ENCODE peak calls at places on chromosomes 13 and 19, in four cellular contexts. One of them, this sample, is unnamed.
A peak's percentile ranks its signal among the peaks of the same experiment; 100 is the strongest.

GRCh38 chr13:52348983-52349780 is 56.8 kb downstream of the THSD1 start:
- DNase-seq in left lung: no peak
- DNase-seq in HCT116: peak; percentile 73
- DNase-seq in AG09309: peak; percentile 74
- DNase-seq in this sample: no peak

GRCh38 chr13:27965740-27966640 is 3.1 kb downstream of the CDX2 start:
- DNase-seq in left lung: no peak
- DNase-seq in HCT116: no peak
- DNase-seq in AG09309: no peak
- DNase-seq in this sample: no peak

GRCh38 chr19:1361601-1362384 is 21.9 kb upstream of the NDUFS7 start:
- DNase-seq in left lung: no peak
- DNase-seq in HCT116: no peak
- DNase-seq in AG09309: peak; percentile 14
- DNase-seq in this sample: no peak

GRCh38 chr13:84563611-84564010 is 681.3 kb upstream of the SLITRK1 start:
- DNase-seq in AG09309: no peak
- DNase-seq in HCT116: no peak
- DNase-seq in left lung: no peak
- DNase-seq in this sample: no peak

GRCh38 chr19:1278074-1278473 is 2.7 kb downstream of the FAM174C start:
- DNase-seq in left lung: no peak
- DNase-seq in HCT116: no peak
- DNase-seq in AG09309: no peak
- DNase-seq in this sample: no peak

GRCh38 chr13:75368167-75368566 is 113.8 kb downstream of the TBC1D4 start:
- DNase-seq in left lung: no peak
- DNase-seq in HCT116: peak; percentile 38
- DNase-seq in AG09309: peak; percentile 83
- DNase-seq in this sample: no peak

GRCh38 chr13:95099541-95099940 is 201.7 kb downstream of the ABCC4 start:
- DNase-seq in left lung: no peak
- DNase-seq in AG09309: no peak
- DNase-seq in HCT116: no peak
- DNase-seq in this sample: no peak

GRCh38 chr19:46036745-46037126 is 4.1 kb downstream of the IGFL4 start:
- DNase-seq in AG09309: no peak
- DNase-seq in HCT116: no peak
- DNase-seq in left lung: no peak
- DNase-seq in this sample: no peak

GRCh38 chr19:5016781-5017180 is 47.9 kb downstream of the KDM4B start:
- DNase-seq in AG09309: no peak
- DNase-seq in HCT116: no peak
- DNase-seq in left lung: no peak
- DNase-seq in this sample: no peak

GRCh38 chr19:1690570-1691307 is 38.3 kb upstream of the TCF3 start:
- DNase-seq in AG09309: no peak
- DNase-seq in left lung: no peak
- DNase-seq in HCT116: no peak
- DNase-seq in this sample: no peak

GRCh38 chr13:54958781-54959180 is 1930.2 kb downstream of the OLFM4 start:
- DNase-seq in HCT116: no peak
- DNase-seq in left lung: no peak
- DNase-seq in AG09309: no peak
- DNase-seq in this sample: no peak

GRCh38 chr19:52566588-52566987 is 3.5 kb upstream of the ZNF701 start:
- DNase-seq in HCT116: no peak
- DNase-seq in AG09309: no peak
- DNase-seq in left lung: no peak
- DNase-seq in this sample: no peak

GRCh38 chr19:11324079-11324661 is 15.3 kb downstream of the RAB3D start:
- DNase-seq in left lung: peak; percentile 85
- DNase-seq in HCT116: no peak
- DNase-seq in AG09309: peak; percentile 92
- DNase-seq in this sample: no peak

GRCh38 chr19:11324748-11325389 is 14.6 kb downstream of the RAB3D start:
- DNase-seq in left lung: no peak
- DNase-seq in AG09309: no peak
- DNase-seq in HCT116: no peak
- DNase-seq in this sample: no peak

GRCh38 chr19:11325544-11325943 is 13.9 kb downstream of the RAB3D start:
- DNase-seq in HCT116: no peak
- DNase-seq in AG09309: no peak
- DNase-seq in left lung: no peak
- DNase-seq in this sample: no peak

GRCh38 chr19:11322269-11323024 is 17.0 kb downstream of the RAB3D start:
- DNase-seq in AG09309: no peak
- DNase-seq in HCT116: no peak
- DNase-seq in left lung: no peak
- DNase-seq in this sample: no peak

GRCh38 chr19:11323601-11324078 is 15.8 kb downstream of the RAB3D start:
- DNase-seq in left lung: no peak
- DNase-seq in HCT116: no peak
- DNase-seq in AG09309: no peak
- DNase-seq in this sample: no peak
- TF ChIP-seq CTCF in left lung: no peak
- TF ChIP-seq CTCF in HCT116: no peak
- TF ChIP-seq CTCF in AG09309: no peak
- TF ChIP-seq CTCF in this sample: no peak

GRCh38 chr13:24539500-24540165 is 27.1 kb upstream of the PARP4 start:
- DNase-seq in AG09309: no peak
- DNase-seq in HCT116: no peak
- DNase-seq in left lung: no peak
- DNase-seq in this sample: peak; percentile 61

GRCh38 chr13:24541127-24541475 is 28.5 kb upstream of the PARP4 start:
- DNase-seq in left lung: no peak
- DNase-seq in AG09309: no peak
- DNase-seq in HCT116: no peak
- DNase-seq in this sample: peak; percentile 73

GRCh38 chr13:24540236-24541126 is 27.9 kb upstream of the PARP4 start:
- DNase-seq in AG09309: no peak
- DNase-seq in HCT116: no peak
- DNase-seq in left lung: no peak
- DNase-seq in this sample: peak; percentile 81
- TF ChIP-seq CTCF in AG09309: peak; percentile 24
- TF ChIP-seq CTCF in HCT116: no peak
- TF ChIP-seq CTCF in left lung: no peak
- TF ChIP-seq CTCF in this sample: peak; percentile 56

GRCh38 chr13:110354209-110354627 is 47.1 kb downstream of the COL4A2 start:
- DNase-seq in left lung: no peak
- DNase-seq in HCT116: no peak
- DNase-seq in AG09309: no peak
- DNase-seq in this sample: no peak

GRCh38 chr13:110351636-110352420 is 44.7 kb downstream of the COL4A2 start:
- DNase-seq in AG09309: no peak
- DNase-seq in left lung: no peak
- DNase-seq in HCT116: no peak
- DNase-seq in this sample: no peak

GRCh38 chr13:110353339-110353977 is 46.4 kb downstream of the COL4A2 start:
- DNase-seq in AG09309: no peak
- DNase-seq in left lung: no peak
- DNase-seq in HCT116: no peak
- DNase-seq in this sample: no peak

GRCh38 chr13:110354715-110355473 is 47.8 kb downstream of the COL4A2 start:
- DNase-seq in left lung: no peak
- DNase-seq in HCT116: no peak
- DNase-seq in AG09309: no peak
- DNase-seq in this sample: no peak

DNA sequence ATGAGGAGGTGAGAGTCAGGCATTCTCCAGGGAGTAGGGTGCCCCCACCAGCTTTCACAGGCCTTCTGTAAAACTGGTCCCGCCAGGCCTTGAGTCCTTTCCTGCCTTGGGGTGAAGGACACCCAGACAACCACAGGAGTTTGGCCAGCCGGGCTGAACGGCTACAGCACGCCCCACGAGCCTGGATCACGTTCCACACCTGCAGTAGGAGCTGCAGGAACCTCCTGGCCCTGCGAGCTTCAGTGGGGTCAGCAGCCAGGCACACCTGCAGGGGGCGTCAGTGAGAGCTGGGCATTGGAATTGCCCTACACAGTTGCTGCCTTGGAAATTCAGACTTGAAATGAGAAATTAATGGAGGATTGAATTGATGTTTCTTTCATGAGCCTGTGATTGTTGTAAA is 45.7 kb downstream of the COL4A2 start:
- DNase-seq in AG09309: no peak
- DNase-seq in HCT116: no peak
- DNase-seq in left lung: no peak
- DNase-seq in this sample: no peak
- TF ChIP-seq CTCF in AG09309: no peak
- TF ChIP-seq CTCF in HCT116: no peak
- TF ChIP-seq CTCF in left lung: no peak
- TF ChIP-seq CTCF in this sample: peak; percentile 59

GRCh38 chr19:12913011-12913561 is 6.0 kb downstream of the SYCE2 start:
- DNase-seq in HCT116: no peak
- DNase-seq in left lung: no peak
- DNase-seq in AG09309: no peak
- DNase-seq in this sample: no peak

GRCh38 chr19:12918253-12918652 is 840 bp downstream of the SYCE2 start:
- DNase-seq in left lung: no peak
- DNase-seq in AG09309: no peak
- DNase-seq in HCT116: no peak
- DNase-seq in this sample: no peak

DNA sequence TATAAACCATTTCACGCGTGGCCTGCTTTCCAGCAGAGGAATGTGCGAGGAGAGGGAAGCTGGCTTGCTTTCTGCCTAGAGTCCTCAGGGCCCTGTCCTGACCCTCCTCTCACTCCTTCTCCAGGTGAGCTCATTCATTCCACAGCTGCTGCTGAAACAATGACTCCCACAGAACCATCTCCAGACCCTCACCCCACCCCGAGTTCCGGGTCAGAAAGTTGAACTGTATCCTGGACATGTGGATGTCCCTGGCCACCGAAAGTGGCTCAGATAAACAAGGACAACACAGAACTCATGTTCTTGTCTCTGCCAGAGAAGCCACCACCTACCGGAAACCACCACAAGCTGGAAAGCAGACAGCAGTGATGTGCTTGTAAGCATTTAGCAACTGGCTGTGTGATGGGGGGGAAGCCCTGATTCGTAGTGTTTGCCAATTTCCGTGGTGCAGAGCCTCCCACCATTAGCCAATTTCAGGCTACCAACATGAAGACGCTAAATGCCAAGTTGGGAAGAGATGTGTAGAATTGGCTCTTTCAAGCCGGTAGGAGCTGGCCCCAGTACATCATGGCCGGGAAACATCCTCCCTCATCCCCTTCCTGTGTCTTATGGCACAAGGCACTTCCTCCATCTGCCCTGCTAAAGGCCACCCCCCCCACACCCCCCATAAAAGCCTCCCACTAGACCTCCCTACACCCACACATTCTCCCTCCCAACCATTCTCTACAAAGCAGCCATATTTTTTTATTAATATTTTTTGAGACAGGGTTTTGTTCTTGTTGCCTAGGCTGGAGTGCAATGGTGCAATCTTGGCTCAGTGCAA is 5.0 kb downstream of the SYCE2 start:
- DNase-seq in AG09309: no peak
- DNase-seq in left lung: no peak
- DNase-seq in HCT116: no peak
- DNase-seq in this sample: no peak
- TF ChIP-seq CTCF in AG09309: no peak
- TF ChIP-seq CTCF in left lung: no peak
- TF ChIP-seq CTCF in HCT116: no peak
- TF ChIP-seq CTCF in this sample: no peak

GRCh38 chr13:66546534-66547379 is 683.4 kb downstream of the PCDH9 start:
- DNase-seq in HCT116: no peak
- DNase-seq in left lung: no peak
- DNase-seq in AG09309: no peak
- DNase-seq in this sample: no peak

GRCh38 chr13:66547685-66548084 is 682.5 kb downstream of the PCDH9 start:
- DNase-seq in AG09309: no peak
- DNase-seq in left lung: no peak
- DNase-seq in HCT116: no peak
- DNase-seq in this sample: no peak

GRCh38 chr13:66543780-66544179 is 686.4 kb downstream of the PCDH9 start:
- DNase-seq in AG09309: no peak
- DNase-seq in HCT116: peak; percentile 7
- DNase-seq in left lung: no peak
- DNase-seq in this sample: no peak
- TF ChIP-seq CTCF in AG09309: no peak
- TF ChIP-seq CTCF in HCT116: no peak
- TF ChIP-seq CTCF in left lung: no peak
- TF ChIP-seq CTCF in this sample: peak; percentile 28

GRCh38 chr19:15195381-15195964 is 5.3 kb downstream of the NOTCH3 start:
- DNase-seq in AG09309: peak; percentile 29
- DNase-seq in HCT116: no peak
- DNase-seq in left lung: peak; percentile 78
- DNase-seq in this sample: no peak
- TF ChIP-seq CTCF in AG09309: peak; percentile 3
- TF ChIP-seq CTCF in HCT116: no peak
- TF ChIP-seq CTCF in left lung: no peak
- TF ChIP-seq CTCF in this sample: peak; percentile 68

DNA sequence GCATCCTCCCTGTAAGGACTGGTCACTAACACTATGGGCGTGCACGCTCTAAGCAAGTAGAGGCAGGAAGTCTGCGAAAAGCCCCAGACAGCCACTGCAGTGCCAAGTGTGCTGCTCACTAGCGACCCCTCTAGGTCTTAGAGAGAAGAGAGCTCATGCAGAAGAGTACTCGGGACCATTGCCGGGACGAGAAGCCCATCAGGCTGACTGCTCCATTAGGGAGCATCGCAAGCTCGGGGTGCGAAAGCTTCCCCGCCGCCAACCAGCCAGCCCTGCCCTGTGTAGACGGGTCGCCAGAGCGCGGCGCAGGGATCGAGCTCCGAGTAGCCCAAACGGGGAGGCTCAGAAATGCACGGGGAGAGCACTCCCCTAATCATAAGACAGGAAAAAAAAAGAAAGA is 16.6 kb downstream of the POU4F1 start:
- DNase-seq in left lung: no peak
- DNase-seq in AG09309: no peak
- DNase-seq in HCT116: no peak
- DNase-seq in this sample: no peak
- TF ChIP-seq CTCF in left lung: no peak
- TF ChIP-seq CTCF in AG09309: no peak
- TF ChIP-seq CTCF in HCT116: no peak
- TF ChIP-seq CTCF in this sample: peak; percentile 38

GRCh38 chr13:26628706-26629105 is 71.2 kb downstream of the WASF3 start:
- DNase-seq in AG09309: peak; percentile 16
- DNase-seq in left lung: no peak
- DNase-seq in HCT116: no peak
- DNase-seq in this sample: no peak
- TF ChIP-seq CTCF in AG09309: peak; percentile 54
- TF ChIP-seq CTCF in left lung: no peak
- TF ChIP-seq CTCF in HCT116: no peak
- TF ChIP-seq CTCF in this sample: peak; percentile 59